ENCODE peak calls at places on chromosomes 11 and 22, in eight cellular contexts. O is colonic mucosa, Y is coronary artery, V is esophagus squamous epithelium, H is GM12865, M is left lung, R is tibial nerve, B is nephron progenitor cell. G is an unnamed sample.
A peak's percentile ranks its signal among the peaks of the same experiment; 100 is the strongest.

GRCh38 chr11:134045799-134046635 is 22.9 kb upstream of the JAM3 start:
- DNase-seq in B (peak; percentile 49), R (no peak), V (no peak), Y (no peak), O (no peak), H (no peak), M (no peak), G (no peak)

GRCh38 chr11:15123849-15124248 is 9.1 kb downstream of the INSC start:
- DNase-seq in H (no peak), M (no peak), Y (no peak), V (no peak), R (no peak), O (no peak), B (no peak), G (no peak)

GRCh38 chr11:111514216-111515031 is at the start of gene HOATZ:
- DNase-seq in O (no peak), R (no peak), M (no peak), Y (no peak), B (peak; percentile 78), H (peak; percentile 40), V (no peak), G (no peak)

GRCh38 chr22:19874307-19875060 is 19.8 kb upstream of the GNB1L start:
- DNase-seq in R (no peak), Y (peak; percentile 73), O (peak; percentile 60), H (no peak), B (peak; percentile 10), M (peak; percentile 85), V (no peak), G (peak; percentile 30)

GRCh38 chr22:23216331-23217170 is 36.2 kb downstream of the BCR start:
- DNase-seq in H (peak; percentile 62), O (no peak), B (no peak), R (no peak), Y (no peak), M (no peak), V (no peak), G (peak; percentile 60)

GRCh38 chr22:36075724-36076123 is 47.1 kb upstream of the RBFOX2 start:
- DNase-seq in O (no peak), B (no peak), H (no peak), M (no peak), R (no peak), V (no peak), Y (no peak), G (no peak)

GRCh38 chr11:8092587-8093424 is 11.8 kb downstream of the TUB start:
- DNase-seq in V (no peak), B (peak; percentile 57), O (peak; percentile 80), R (peak; percentile 69), M (peak; percentile 36), Y (peak; percentile 72), H (peak; percentile 69), G (no peak)

GRCh38 chr11:37533087-37533486 is 935.1 kb upstream of the RAG2 start:
- DNase-seq in H (no peak), B (no peak), M (no peak), O (no peak), Y (no peak), R (no peak), V (no peak), G (no peak)

GRCh38 chr11:108538022-108538424 is 39.8 kb upstream of the POGLUT3 start:
- DNase-seq in H (no peak), M (peak; percentile 73), O (peak; percentile 73), R (no peak), Y (no peak), V (no peak), B (peak; percentile 10), G (no peak)

DNA sequence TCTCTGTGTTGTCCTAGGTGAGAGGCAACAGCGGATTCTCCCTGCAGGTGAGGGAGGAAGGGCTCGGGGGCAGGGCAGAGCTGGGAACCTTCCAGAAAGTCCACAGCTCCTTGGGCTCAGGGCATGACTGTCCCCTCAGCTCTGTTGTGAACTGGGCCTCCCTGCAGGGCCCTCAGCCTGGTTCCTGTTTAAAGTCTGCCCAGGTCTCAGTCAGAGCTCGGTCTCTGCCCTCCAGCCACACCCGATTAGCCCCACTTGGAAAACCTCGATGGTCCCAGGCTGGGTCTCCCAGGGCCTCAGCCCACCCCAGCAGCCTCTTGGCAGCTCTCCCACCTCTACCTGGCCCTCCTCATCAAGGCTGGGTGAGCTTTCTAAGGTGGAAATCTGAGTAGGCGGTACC is 65.3 kb upstream of the SLC22A12 start:
- DNase-seq in V (no peak), B (no peak), H (no peak), Y (no peak), R (no peak), O (no peak), M (no peak), G (no peak)
- TF ChIP-seq CTCF in V (no peak), B (no peak), H (no peak), Y (no peak), R (no peak), O (no peak), M (no peak), G (no peak)

DNA sequence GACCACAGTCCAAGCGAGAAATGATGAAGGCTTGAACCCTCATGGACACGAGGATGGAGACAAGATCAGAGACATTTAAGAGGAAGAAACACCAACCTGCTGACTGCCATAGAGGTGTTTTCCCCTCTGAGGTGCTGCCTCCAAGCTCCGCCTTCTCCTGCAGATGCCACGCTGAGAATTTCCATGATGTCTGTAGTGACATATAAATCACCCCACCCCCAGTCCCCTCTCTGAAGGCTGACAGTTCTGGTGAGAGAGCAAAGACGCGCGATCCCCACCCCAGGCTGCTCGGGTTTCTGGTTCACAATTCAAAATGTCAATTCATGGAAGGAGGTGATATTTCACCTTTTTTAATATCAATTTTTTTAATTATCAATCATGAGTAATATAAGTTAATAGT is 28.2 kb downstream of the LRRC32 start:
- DNase-seq in Y (no peak), R (no peak), B (peak; percentile 30), M (peak; percentile 8), V (no peak), H (no peak), O (peak; percentile 16), G (no peak)
- TF ChIP-seq CTCF in Y (no peak), R (no peak), B (no peak), M (no peak), V (no peak), H (no peak), O (no peak), G (no peak)

DNA sequence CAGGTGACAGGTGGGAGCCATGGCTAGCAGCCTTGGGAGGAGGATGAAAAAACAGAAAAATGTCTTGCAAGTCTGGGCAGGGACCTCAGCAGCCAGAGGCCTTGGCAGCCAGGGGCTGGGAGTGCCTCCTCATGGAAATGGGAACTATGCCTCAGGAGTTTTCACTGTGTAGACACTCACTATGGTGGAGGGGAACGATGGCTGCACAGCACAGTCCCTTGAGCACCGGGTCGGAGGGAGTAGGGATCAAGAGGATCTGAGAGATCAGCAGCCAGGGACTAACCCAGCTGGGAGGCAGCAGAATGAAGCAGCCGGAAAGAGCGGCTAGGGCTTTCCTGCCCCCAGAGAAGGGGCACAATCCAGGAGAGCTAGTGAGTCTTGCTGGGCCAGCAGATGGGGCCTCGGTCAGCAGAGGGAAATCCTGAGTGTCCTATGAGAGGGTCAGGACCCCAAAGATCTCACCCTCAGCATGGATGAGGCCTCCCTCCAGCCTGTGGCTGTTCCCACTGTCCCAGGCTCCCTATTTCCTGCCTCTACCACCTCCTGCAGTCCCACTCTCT is 6.2 kb upstream of the FTH1 start:
- DNase-seq in V (no peak), H (no peak), B (no peak), Y (no peak), O (peak; percentile 40), R (no peak), M (peak; percentile 40), G (no peak)
- TF ChIP-seq CTCF in V (no peak), H (no peak), B (no peak), Y (no peak), O (no peak), R (no peak), M (no peak), G (no peak)

GRCh38 chr22:39215070-39215396 is 29.7 kb downstream of the PDGFB start:
- DNase-seq in M (no peak), O (no peak), Y (peak; percentile 8), V (no peak), B (no peak), R (no peak), H (no peak), G (no peak)

GRCh38 chr22:39215430-39216142 is 29.2 kb downstream of the PDGFB start:
- DNase-seq in H (peak; percentile 48), Y (peak; percentile 61), V (no peak), M (peak; percentile 20), O (no peak), R (no peak), B (no peak), G (no peak)

GRCh38 chr22:39214383-39215069 is 30.3 kb downstream of the PDGFB start:
- DNase-seq in V (no peak), B (no peak), H (no peak), O (no peak), M (peak; percentile 34), Y (peak; percentile 24), R (no peak), G (no peak)

GRCh38 chr22:39214006-39214382 is 30.8 kb downstream of the PDGFB start:
- DNase-seq in M (no peak), R (no peak), Y (no peak), O (no peak), V (no peak), B (no peak), H (no peak), G (no peak)

GRCh38 chr22:39216143-39216490 is 28.7 kb downstream of the PDGFB start:
- DNase-seq in R (no peak), B (no peak), O (no peak), H (no peak), M (peak; percentile 18), V (no peak), Y (peak; percentile 69), G (no peak)
- TF ChIP-seq CTCF in R (no peak), B (peak; percentile 3), O (no peak), H (no peak), M (no peak), V (no peak), Y (no peak), G (peak; percentile 29)